ENCODE peak calls at places on chromosomes 4 and X, in eight cellular contexts. One of them, this sample, is unnamed.

GRCh38 chr4:86664959-86665358 is 70.8 kb downstream of the PTPN13 start:
- DNase-seq in upper lobe of right lung: no peak
- DNase-seq in A673: no peak
- DNase-seq in AG09319: peak
- DNase-seq in GM06990: no peak
- DNase-seq in GM10248: no peak
- DNase-seq in lower lobe of right lung: no peak
- DNase-seq in psoas muscle: no peak
- DNase-seq in this sample: no peak

GRCh38 chr4:55784747-55785146 is 34.8 kb upstream of the EXOC1L start:
- DNase-seq in psoas muscle: no peak
- DNase-seq in lower lobe of right lung: no peak
- DNase-seq in A673: no peak
- DNase-seq in GM10248: no peak
- DNase-seq in upper lobe of right lung: no peak
- DNase-seq in AG09319: no peak
- DNase-seq in GM06990: no peak
- DNase-seq in this sample: no peak

GRCh38 chrX:103384672-103385071 is 8.3 kb downstream of the BEX3 start:
- DNase-seq in A673: no peak
- DNase-seq in GM10248: no peak
- DNase-seq in upper lobe of right lung: no peak
- DNase-seq in lower lobe of right lung: no peak
- DNase-seq in AG09319: no peak
- DNase-seq in psoas muscle: no peak
- DNase-seq in GM06990: no peak
- DNase-seq in this sample: no peak

GRCh38 chrX:71100581-71101505 is 5.2 kb downstream of the FOXO4 start:
- DNase-seq in AG09319: no peak
- DNase-seq in upper lobe of right lung: no peak
- DNase-seq in GM10248: no peak
- DNase-seq in GM06990: no peak
- DNase-seq in lower lobe of right lung: no peak
- DNase-seq in psoas muscle: no peak
- DNase-seq in A673: no peak
- DNase-seq in this sample: no peak

GRCh38 chr4:83272900-83273299 is 11.7 kb downstream of the COQ2 start:
- DNase-seq in AG09319: no peak
- DNase-seq in A673: no peak
- DNase-seq in upper lobe of right lung: no peak
- DNase-seq in GM06990: peak
- DNase-seq in psoas muscle: no peak
- DNase-seq in GM10248: peak
- DNase-seq in lower lobe of right lung: no peak
- DNase-seq in this sample: no peak

GRCh38 chr4:620851-621261 is 4.5 kb upstream of the PDE6B start:
- DNase-seq in upper lobe of right lung: no peak
- DNase-seq in AG09319: no peak
- DNase-seq in lower lobe of right lung: no peak
- DNase-seq in GM06990: no peak
- DNase-seq in GM10248: no peak
- DNase-seq in A673: no peak
- DNase-seq in psoas muscle: no peak
- DNase-seq in this sample: peak

GRCh38 chrX:148698221-148698620 is 197.8 kb downstream of the AFF2 start:
- DNase-seq in psoas muscle: no peak
- DNase-seq in GM06990: no peak
- DNase-seq in A673: no peak
- DNase-seq in lower lobe of right lung: no peak
- DNase-seq in GM10248: no peak
- DNase-seq in upper lobe of right lung: no peak
- DNase-seq in AG09319: no peak
- DNase-seq in this sample: no peak

GRCh38 chr4:75513529-75514130 is 573 bp downstream of the RCHY1 start:
- DNase-seq in GM06990: no peak
- DNase-seq in lower lobe of right lung: no peak
- DNase-seq in psoas muscle: no peak
- DNase-seq in GM10248: no peak
- DNase-seq in A673: no peak
- DNase-seq in AG09319: no peak
- DNase-seq in upper lobe of right lung: no peak
- DNase-seq in this sample: no peak

GRCh38 chr4:28402751-28403150 is 1542.1 kb downstream of the STIM2 start:
- DNase-seq in GM06990: no peak
- DNase-seq in A673: no peak
- DNase-seq in lower lobe of right lung: no peak
- DNase-seq in AG09319: no peak
- DNase-seq in GM10248: no peak
- DNase-seq in psoas muscle: no peak
- DNase-seq in upper lobe of right lung: no peak
- DNase-seq in this sample: no peak

GRCh38 chr4:181939199-181939945 is 303.8 kb upstream of the TENM3 start:
- DNase-seq in upper lobe of right lung: no peak
- DNase-seq in AG09319: no peak
- DNase-seq in psoas muscle: no peak
- DNase-seq in A673: no peak
- DNase-seq in lower lobe of right lung: no peak
- DNase-seq in GM06990: no peak
- DNase-seq in GM10248: no peak
- DNase-seq in this sample: no peak

GRCh38 chr4:189232274-189232673 is 708.4 kb upstream of the FRG1 start:
- DNase-seq in psoas muscle: no peak
- DNase-seq in GM10248: no peak
- DNase-seq in lower lobe of right lung: no peak
- DNase-seq in upper lobe of right lung: no peak
- DNase-seq in A673: no peak
- DNase-seq in AG09319: no peak
- DNase-seq in GM06990: no peak
- DNase-seq in this sample: no peak

GRCh38 chr4:137700072-137700471 is 167.8 kb upstream of the PCDH18 start:
- DNase-seq in A673: no peak
- DNase-seq in GM06990: no peak
- DNase-seq in psoas muscle: no peak
- DNase-seq in upper lobe of right lung: no peak
- DNase-seq in GM10248: no peak
- DNase-seq in lower lobe of right lung: no peak
- DNase-seq in AG09319: peak
- DNase-seq in this sample: no peak

GRCh38 chr4:58515206-58515605 is 1405.0 kb upstream of the IGFBP7 start:
- DNase-seq in psoas muscle: no peak
- DNase-seq in lower lobe of right lung: no peak
- DNase-seq in GM06990: no peak
- DNase-seq in upper lobe of right lung: no peak
- DNase-seq in GM10248: no peak
- DNase-seq in A673: no peak
- DNase-seq in AG09319: no peak
- DNase-seq in this sample: no peak

GRCh38 chr4:4358093-4358840 is 28.6 kb upstream of the NSG1 start:
- DNase-seq in upper lobe of right lung: no peak
- DNase-seq in lower lobe of right lung: no peak
- DNase-seq in AG09319: no peak
- DNase-seq in A673: peak
- DNase-seq in GM06990: no peak
- DNase-seq in GM10248: no peak
- DNase-seq in psoas muscle: no peak
- DNase-seq in this sample: no peak

GRCh38 chrX:24259544-24260240 is 54.2 kb downstream of the SUPT20HL2 start:
- DNase-seq in A673: peak
- DNase-seq in psoas muscle: no peak
- DNase-seq in lower lobe of right lung: no peak
- DNase-seq in upper lobe of right lung: no peak
- DNase-seq in AG09319: peak
- DNase-seq in GM10248: peak
- DNase-seq in GM06990: no peak
- DNase-seq in this sample: no peak

GRCh38 chr4:168634276-168634802 is 137.5 kb downstream of the PALLD start:
- DNase-seq in AG09319: peak
- DNase-seq in GM10248: no peak
- DNase-seq in A673: peak
- DNase-seq in psoas muscle: no peak
- DNase-seq in upper lobe of right lung: no peak
- DNase-seq in GM06990: no peak
- DNase-seq in lower lobe of right lung: no peak
- DNase-seq in this sample: peak

GRCh38 chrX:82748901-82749505 is 759.1 kb upstream of the POU3F4 start:
- DNase-seq in GM06990: no peak
- DNase-seq in lower lobe of right lung: no peak
- DNase-seq in GM10248: no peak
- DNase-seq in upper lobe of right lung: no peak
- DNase-seq in AG09319: no peak
- DNase-seq in A673: no peak
- DNase-seq in psoas muscle: no peak
- DNase-seq in this sample: no peak

GRCh38 chrX:123731987-123732678 is 719 bp downstream of the THOC2 start:
- DNase-seq in psoas muscle: peak
- DNase-seq in upper lobe of right lung: peak
- DNase-seq in lower lobe of right lung: no peak
- DNase-seq in GM06990: peak
- DNase-seq in AG09319: no peak
- DNase-seq in GM10248: no peak
- DNase-seq in A673: peak
- DNase-seq in this sample: peak

GRCh38 chrX:93404121-93404520 is 269.3 kb downstream of the NAP1L3 start:
- DNase-seq in A673: no peak
- DNase-seq in upper lobe of right lung: no peak
- DNase-seq in GM06990: no peak
- DNase-seq in psoas muscle: no peak
- DNase-seq in AG09319: no peak
- DNase-seq in lower lobe of right lung: no peak
- DNase-seq in GM10248: no peak
- DNase-seq in this sample: no peak

GRCh38 chr4:1039493-1040343 is 28.3 kb downstream of the FGFRL1 start:
- DNase-seq in AG09319: no peak
- DNase-seq in psoas muscle: peak
- DNase-seq in upper lobe of right lung: no peak
- DNase-seq in GM06990: no peak
- DNase-seq in GM10248: no peak
- DNase-seq in A673: no peak
- DNase-seq in lower lobe of right lung: no peak
- DNase-seq in this sample: no peak

GRCh38 chr4:6574747-6575502 is at the start of gene MAN2B2:
- DNase-seq in GM10248: peak
- DNase-seq in GM06990: peak
- DNase-seq in AG09319: peak
- DNase-seq in A673: peak
- DNase-seq in psoas muscle: peak
- DNase-seq in lower lobe of right lung: peak
- DNase-seq in upper lobe of right lung: peak
- DNase-seq in this sample: peak

GRCh38 chr4:125235971-125236370 is 78.8 kb upstream of the FAT4 start:
- DNase-seq in GM06990: no peak
- DNase-seq in psoas muscle: no peak
- DNase-seq in GM10248: no peak
- DNase-seq in A673: no peak
- DNase-seq in lower lobe of right lung: no peak
- DNase-seq in AG09319: no peak
- DNase-seq in upper lobe of right lung: no peak
- DNase-seq in this sample: no peak

GRCh38 chrX:154350429-154351182 is 23.8 kb downstream of the FLNA start:
- DNase-seq in upper lobe of right lung: no peak
- DNase-seq in A673: no peak
- DNase-seq in lower lobe of right lung: peak
- DNase-seq in GM06990: no peak
- DNase-seq in psoas muscle: peak
- DNase-seq in AG09319: no peak
- DNase-seq in GM10248: no peak
- DNase-seq in this sample: no peak

GRCh38 chrX:40524423-40524822 is 56.3 kb upstream of the ATP6AP2 start:
- DNase-seq in lower lobe of right lung: no peak
- DNase-seq in AG09319: no peak
- DNase-seq in upper lobe of right lung: no peak
- DNase-seq in GM06990: no peak
- DNase-seq in GM10248: no peak
- DNase-seq in psoas muscle: no peak
- DNase-seq in A673: no peak
- DNase-seq in this sample: no peak
- TF ChIP-seq CTCF in lower lobe of right lung: no peak
- TF ChIP-seq CTCF in AG09319: peak
- TF ChIP-seq CTCF in upper lobe of right lung: no peak
- TF ChIP-seq CTCF in GM06990: no peak
- TF ChIP-seq CTCF in GM10248: no peak
- TF ChIP-seq CTCF in psoas muscle: no peak
- TF ChIP-seq CTCF in A673: peak
- TF ChIP-seq CTCF in this sample: no peak

GRCh38 chrX:129655547-129656248 is 942 bp upstream of the APLN start:
- DNase-seq in GM10248: no peak
- DNase-seq in GM06990: no peak
- DNase-seq in lower lobe of right lung: no peak
- DNase-seq in upper lobe of right lung: no peak
- DNase-seq in A673: peak
- DNase-seq in psoas muscle: no peak
- DNase-seq in AG09319: no peak
- DNase-seq in this sample: peak
- TF ChIP-seq CTCF in GM10248: no peak
- TF ChIP-seq CTCF in GM06990: peak
- TF ChIP-seq CTCF in lower lobe of right lung: no peak
- TF ChIP-seq CTCF in upper lobe of right lung: no peak
- TF ChIP-seq CTCF in A673: no peak
- TF ChIP-seq CTCF in psoas muscle: no peak
- TF ChIP-seq CTCF in AG09319: no peak
- TF ChIP-seq CTCF in this sample: no peak

GRCh38 chrX:83934220-83934619 is 73.3 kb downstream of the CYLC1 start:
- DNase-seq in upper lobe of right lung: no peak
- DNase-seq in AG09319: no peak
- DNase-seq in GM10248: no peak
- DNase-seq in GM06990: no peak
- DNase-seq in psoas muscle: no peak
- DNase-seq in A673: no peak
- DNase-seq in lower lobe of right lung: no peak
- DNase-seq in this sample: no peak
- TF ChIP-seq CTCF in upper lobe of right lung: no peak
- TF ChIP-seq CTCF in AG09319: no peak
- TF ChIP-seq CTCF in GM10248: no peak
- TF ChIP-seq CTCF in GM06990: no peak
- TF ChIP-seq CTCF in psoas muscle: peak
- TF ChIP-seq CTCF in A673: no peak
- TF ChIP-seq CTCF in lower lobe of right lung: no peak
- TF ChIP-seq CTCF in this sample: no peak

GRCh38 chr4:185035284-185035683 is 17.0 kb downstream of the HELT start:
- DNase-seq in upper lobe of right lung: no peak
- DNase-seq in GM06990: no peak
- DNase-seq in AG09319: no peak
- DNase-seq in GM10248: no peak
- DNase-seq in lower lobe of right lung: no peak
- DNase-seq in psoas muscle: no peak
- DNase-seq in A673: no peak
- DNase-seq in this sample: no peak

GRCh38 chr4:185036019-185036418 is 17.7 kb downstream of the HELT start:
- DNase-seq in upper lobe of right lung: no peak
- DNase-seq in GM06990: peak
- DNase-seq in GM10248: no peak
- DNase-seq in A673: no peak
- DNase-seq in psoas muscle: no peak
- DNase-seq in AG09319: no peak
- DNase-seq in lower lobe of right lung: no peak
- DNase-seq in this sample: no peak

GRCh38 chr4:185039508-185040273 is 21.4 kb downstream of the HELT start:
- DNase-seq in GM10248: peak
- DNase-seq in upper lobe of right lung: no peak
- DNase-seq in AG09319: peak
- DNase-seq in psoas muscle: no peak
- DNase-seq in A673: peak
- DNase-seq in GM06990: peak
- DNase-seq in lower lobe of right lung: peak
- DNase-seq in this sample: no peak

GRCh38 chr4:185033950-185034349 is 15.7 kb downstream of the HELT start:
- DNase-seq in psoas muscle: no peak
- DNase-seq in GM10248: no peak
- DNase-seq in AG09319: no peak
- DNase-seq in GM06990: no peak
- DNase-seq in A673: no peak
- DNase-seq in upper lobe of right lung: no peak
- DNase-seq in lower lobe of right lung: no peak
- DNase-seq in this sample: no peak

GRCh38 chr4:185036842-185037241 is 18.6 kb downstream of the HELT start:
- DNase-seq in psoas muscle: no peak
- DNase-seq in GM10248: no peak
- DNase-seq in A673: no peak
- DNase-seq in upper lobe of right lung: no peak
- DNase-seq in AG09319: no peak
- DNase-seq in lower lobe of right lung: no peak
- DNase-seq in GM06990: no peak
- DNase-seq in this sample: no peak
- TF ChIP-seq CTCF in psoas muscle: no peak
- TF ChIP-seq CTCF in GM10248: no peak
- TF ChIP-seq CTCF in A673: peak
- TF ChIP-seq CTCF in upper lobe of right lung: no peak
- TF ChIP-seq CTCF in AG09319: no peak
- TF ChIP-seq CTCF in lower lobe of right lung: no peak
- TF ChIP-seq CTCF in GM06990: no peak
- TF ChIP-seq CTCF in this sample: no peak

This sample was measured in osteocyte.